ENCODE peak calls at places on chromosomes 11 and 22, in five cellular contexts. H, R, D, Q and O are unnamed samples.

GRCh38 chr11:45751430-45751829 is 53.5 kb upstream of the SLC35C1 start:
- DNase-seq in H (no peak), R (no peak), D (no peak), Q (no peak), O (no peak)

GRCh38 chr11:31233425-31233824 is 136.1 kb downstream of the DCDC1 start:
- DNase-seq in H (no peak), R (no peak), D (peak), Q (no peak), O (no peak)

GRCh38 chr11:43996318-43996717 is 51.5 kb upstream of the ACCSL start:
- DNase-seq in H (no peak), R (no peak), D (no peak), Q (no peak), O (no peak)

GRCh38 chr22:37482244-37482643 is 3.9 kb downstream of the MFNG start:
- DNase-seq in H (no peak), R (peak), D (no peak), Q (no peak), O (no peak)

GRCh38 chr11:1573077-1573846 is 1.2 kb upstream of the DUSP8 start:
- DNase-seq in H (no peak), R (no peak), D (no peak), Q (no peak), O (no peak)

GRCh38 chr11:7245341-7245740 is 6.4 kb upstream of the SYT9 start:
- DNase-seq in H (no peak), R (no peak), D (no peak), Q (no peak), O (no peak)

GRCh38 chr11:75576445-75577049 is 14.5 kb downstream of the SERPINH1 start:
- DNase-seq in H (no peak), R (peak), D (peak), Q (no peak), O (no peak)

GRCh38 chr11:95338430-95338991 is 107.5 kb upstream of the SESN3 start:
- DNase-seq in H (no peak), R (peak), D (peak), Q (peak), O (no peak)

GRCh38 chr22:27115816-27116256 is 458.4 kb downstream of the MIAT start:
- DNase-seq in H (no peak), R (peak), D (peak), Q (no peak), O (no peak)

GRCh38 chr11:62853279-62853965 is 14.0 kb upstream of the WDR74 start:
- DNase-seq in H (no peak), R (no peak), D (no peak), Q (no peak), O (no peak)